ENCODE peak calls at places on chromosomes 3 and 15, in seven cellular contexts. G is neural crest cell, L is astrocyte, I is IMR-90, J is lower leg skin, S is adrenal gland, T is fibroblast of pulmonary artery. Q is an unnamed sample.

GRCh38 chr3:177711637-177712036 is 514.4 kb upstream of the TBL1XR1 start:
- DNase-seq in G (no peak), L (no peak), I (no peak), J (no peak), S (no peak), T (no peak), Q (no peak)

GRCh38 chr3:116474356-116475200 is 29.3 kb upstream of the LSAMP start:
- DNase-seq in G (no peak), L (peak), I (peak), J (no peak), S (no peak), T (no peak), Q (no peak)

GRCh38 chr15:65413051-65413759 is 9.5 kb downstream of the IGDCC4 start:
- DNase-seq in G (no peak), L (no peak), I (no peak), J (no peak), S (peak), T (no peak), Q (no peak)

GRCh38 chr15:69462030-69462492 is 9.4 kb downstream of the RPLP1 start:
- DNase-seq in G (no peak), L (no peak), I (no peak), J (peak), S (peak), T (no peak), Q (no peak)

GRCh38 chr3:77686560-77686959 is 646.7 kb downstream of the ROBO2 start:
- DNase-seq in G (no peak), L (no peak), I (no peak), J (no peak), S (no peak), T (no peak), Q (no peak)

GRCh38 chr3:30730967-30731366 is 124.6 kb downstream of the TGFBR2 start:
- DNase-seq in G (no peak), L (no peak), I (no peak), J (no peak), S (no peak), T (no peak), Q (no peak)

GRCh38 chr3:116153174-116153573 is 292.1 kb downstream of the LSAMP start:
- DNase-seq in G (no peak), L (no peak), I (peak), J (no peak), S (no peak), T (peak), Q (no peak)

GRCh38 chr3:69541059-69541471 is 155.2 kb upstream of the FRMD4B start:
- DNase-seq in G (peak), L (no peak), I (no peak), J (peak), S (no peak), T (no peak), Q (no peak)

GRCh38 chr15:69160976-69161877 is 792 bp downstream of the GLCE start:
- DNase-seq in G (peak), L (no peak), I (peak), J (peak), S (peak), T (peak), Q (peak)

GRCh38 chr3:196323723-196324122 is 5.7 kb upstream of the DYNLT2B start:
- DNase-seq in G (peak), L (no peak), I (peak), J (no peak), S (no peak), T (peak), Q (no peak)

GRCh38 chr3:51559266-51559907 is 20.9 kb downstream of the RAD54L2 start:
- DNase-seq in G (no peak), L (peak), I (peak), J (no peak), S (peak), T (peak), Q (no peak)

GRCh38 chr3:30667250-30667585 is 60.8 kb downstream of the TGFBR2 start:
- DNase-seq in G (no peak), L (peak), I (no peak), J (no peak), S (no peak), T (peak), Q (no peak)

GRCh38 chr3:7781395-7781794 is 720.2 kb upstream of the LMCD1 start:
- DNase-seq in G (no peak), L (no peak), I (no peak), J (no peak), S (no peak), T (no peak), Q (no peak)

GRCh38 chr15:78056714-78057269 is 20.7 kb downstream of the TBC1D2B start:
- DNase-seq in G (no peak), L (peak), I (peak), J (no peak), S (peak), T (peak), Q (no peak)

GRCh38 chr15:77966540-77967290 is 110.8 kb downstream of the TBC1D2B start:
- DNase-seq in G (peak), L (peak), I (peak), J (peak), S (no peak), T (peak), Q (no peak)

GRCh38 chr3:194298331-194299227 is 52.5 kb downstream of the CPN2 start:
- DNase-seq in G (no peak), L (no peak), I (no peak), J (peak), S (peak), T (no peak), Q (no peak)

GRCh38 chr3:188207941-188208750 is 54.2 kb downstream of the LPP start:
- DNase-seq in G (no peak), L (peak), I (no peak), J (no peak), S (no peak), T (no peak), Q (no peak)

GRCh38 chr15:63090502-63091286 is 31.0 kb upstream of the LACTB start:
- DNase-seq in G (no peak), L (no peak), I (no peak), J (peak), S (no peak), T (no peak), Q (no peak)

GRCh38 chr15:61057830-61058529 is 171.1 kb downstream of the RORA start:
- DNase-seq in G (no peak), L (no peak), I (peak), J (no peak), S (no peak), T (no peak), Q (no peak)

GRCh38 chr15:90192961-90193786 is 8.0 kb upstream of the SEMA4B start:
- DNase-seq in G (no peak), L (no peak), I (peak), J (no peak), S (no peak), T (no peak), Q (no peak)

GRCh38 chr3:75329713-75330112 is 334.4 kb upstream of the FRG2C start:
- DNase-seq in G (no peak), L (peak), I (no peak), J (peak), S (no peak), T (no peak), Q (no peak)

GRCh38 chr3:195183071-195183776 is 87.7 kb downstream of the XXYLT1 start:
- DNase-seq in G (no peak), L (no peak), I (no peak), J (peak), S (no peak), T (no peak), Q (no peak)

GRCh38 chr15:64521726-64522164 is 61.4 kb downstream of the ZNF609 start:
- DNase-seq in G (peak), L (peak), I (peak), J (no peak), S (peak), T (peak), Q (no peak)

GRCh38 chr3:64766463-64766862 is 78.7 kb upstream of the ADAMTS9 start:
- DNase-seq in G (no peak), L (no peak), I (no peak), J (no peak), S (no peak), T (peak), Q (no peak)

GRCh38 chr15:34616613-34617012 is 33.2 kb upstream of the GOLGA8B start:
- DNase-seq in G (no peak), L (peak), I (peak), J (no peak), S (no peak), T (peak), Q (no peak)

GRCh38 chr3:16741103-16741758 is 136.0 kb upstream of the DAZL start:
- DNase-seq in G (no peak), L (peak), I (peak), J (no peak), S (peak), T (peak), Q (no peak)

GRCh38 chr15:90419738-90420487 is 31.9 kb downstream of the IQGAP1 start:
- DNase-seq in G (no peak), L (peak), I (peak), J (no peak), S (no peak), T (peak), Q (no peak)

GRCh38 chr3:10474847-10475246 is 30.5 kb downstream of the ATP2B2 start:
- DNase-seq in G (no peak), L (no peak), I (no peak), J (no peak), S (no peak), T (no peak), Q (no peak)

GRCh38 chr3:176988795-176989194 is 208.5 kb downstream of the TBL1XR1 start:
- DNase-seq in G (no peak), L (no peak), I (no peak), J (no peak), S (no peak), T (no peak), Q (no peak)

GRCh38 chr3:17550624-17551023 is 191.8 kb downstream of the TBC1D5 start:
- DNase-seq in G (no peak), L (no peak), I (no peak), J (no peak), S (no peak), T (no peak), Q (no peak)

GRCh38 chr3:159996018-159996417 is 7.4 kb downstream of the IL12A start:
- DNase-seq in G (no peak), L (peak), I (peak), J (no peak), S (no peak), T (no peak), Q (no peak)

GRCh38 chr3:99777708-99778107 is 40.0 kb upstream of the CMSS1 start:
- DNase-seq in G (no peak), L (no peak), I (no peak), J (no peak), S (no peak), T (no peak), Q (no peak)
- TF ChIP-seq CTCF in G (no peak), L (no peak), I (no peak), J (no peak), S (no peak), T (no peak), Q (no peak)

DNA sequence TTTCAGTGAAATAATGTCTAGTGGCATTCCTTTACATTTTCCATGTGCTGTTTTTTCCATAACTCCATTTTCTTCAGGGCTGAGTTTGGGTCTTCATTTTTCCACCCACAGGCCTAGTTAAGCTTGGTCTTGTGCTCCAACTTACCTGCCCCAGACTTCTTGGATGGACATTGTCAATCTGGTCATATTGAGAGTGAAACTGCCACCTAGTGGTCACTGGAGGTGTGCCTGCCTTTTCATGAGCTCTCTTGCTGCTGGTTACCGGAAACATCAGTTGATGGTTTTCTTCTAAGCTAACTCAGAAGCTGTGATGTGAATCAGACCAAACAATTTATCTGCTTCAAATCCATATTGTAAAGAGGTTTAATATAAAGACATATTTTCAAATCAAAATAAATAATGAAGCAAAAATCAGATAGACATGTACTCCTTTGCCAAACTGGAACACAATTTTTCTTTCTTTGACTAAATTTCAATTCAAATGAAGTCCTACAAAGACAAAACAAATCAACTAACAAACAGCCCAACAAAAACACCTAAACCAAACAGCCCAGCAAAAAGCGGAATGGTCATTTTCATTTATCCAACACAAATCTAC is 135.1 kb upstream of the RASGRP1 start:
- DNase-seq in G (peak), L (no peak), I (peak), J (no peak), S (peak), T (peak), Q (no peak)
- TF ChIP-seq CTCF in G (peak), L (peak), I (peak), J (no peak), S (peak), T (peak), Q (peak)

GRCh38 chr15:74240002-74240568 is 4.0 kb downstream of the CCDC33 start:
- DNase-seq in G (no peak), L (peak), I (peak), J (no peak), S (peak), T (peak), Q (no peak)
- TF ChIP-seq CTCF in G (no peak), L (peak), I (peak), J (no peak), S (peak), T (peak), Q (no peak)

GRCh38 chr3:154095832-154096421 is 25.3 kb upstream of the ARHGEF26 start:
- DNase-seq in G (no peak), L (no peak), I (peak), J (no peak), S (no peak), T (peak), Q (no peak)
- TF ChIP-seq CTCF in G (peak), L (peak), I (peak), J (no peak), S (peak), T (peak), Q (no peak)

DNA sequence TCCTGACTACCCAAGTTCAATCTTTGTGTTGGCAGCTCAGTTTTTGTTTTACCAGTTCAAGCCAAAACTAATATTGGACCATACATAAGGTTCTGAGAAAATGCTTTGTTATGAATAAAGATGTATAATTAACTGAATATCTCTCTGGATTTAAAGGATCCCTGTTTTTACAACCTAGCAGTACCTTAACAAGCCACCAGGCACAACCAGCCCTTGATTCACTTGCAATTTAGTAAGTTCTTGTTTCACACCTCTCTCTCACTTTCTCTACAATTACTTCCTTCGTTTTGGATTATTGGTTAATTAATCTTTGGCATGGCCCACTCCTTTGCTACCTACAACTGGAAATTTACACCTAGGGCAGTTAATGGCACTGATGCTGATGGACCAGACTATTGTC is 531.9 kb downstream of the SQOR start:
- DNase-seq in G (no peak), L (no peak), I (no peak), J (no peak), S (no peak), T (no peak), Q (no peak)
- TF ChIP-seq CTCF in G (no peak), L (no peak), I (no peak), J (no peak), S (no peak), T (no peak), Q (peak)

GRCh38 chr15:31391687-31392671 is 65.3 kb downstream of the KLF13 start:
- DNase-seq in G (peak), L (peak), I (peak), J (peak), S (peak), T (peak), Q (peak)
- TF ChIP-seq CTCF in G (no peak), L (no peak), I (peak), J (no peak), S (no peak), T (no peak), Q (no peak)

Q was measured in mesothelial cell of epicardium.